ENCODE peak calls at places on chromosomes 2 and 18, in five cellular contexts. G is GM10248; V is CD8-positive, alpha-beta T cell; S is NB4; F is A549. C is an unnamed sample.

GRCh38 chr2:223669453-223670225 is 67.5 kb upstream of the SCG2 start:
- DNase-seq in V (no peak), S (no peak), F (no peak), G (no peak), C (no peak)

GRCh38 chr2:170817999-170818293 is 1.3 kb downstream of the GAD1 start:
- DNase-seq in F (no peak), S (no peak), G (no peak), V (no peak), C (no peak)

GRCh38 chr2:15944325-15945017 is 4.1 kb downstream of the MYCN start:
- DNase-seq in F (no peak), S (no peak), G (no peak), V (no peak), C (no peak)

GRCh38 chr2:134142903-134143302 is 111.0 kb upstream of the MGAT5 start:
- DNase-seq in V (no peak), G (no peak), F (no peak), S (no peak), C (no peak)

GRCh38 chr2:62450716-62451191 is 55.2 kb downstream of the TMEM17 start:
- DNase-seq in F (no peak), V (no peak), S (no peak), G (no peak), C (no peak)

GRCh38 chr2:9769171-9770005 is 73.9 kb upstream of the TAF1B start:
- DNase-seq in S (no peak), F (no peak), V (no peak), G (peak), C (no peak)

GRCh38 chr2:190682168-190682567 is 33.3 kb downstream of the NAB1 start:
- DNase-seq in F (no peak), S (no peak), G (no peak), V (no peak), C (no peak)

GRCh38 chr2:40341198-40341597 is 110.7 kb downstream of the SLC8A1 start:
- DNase-seq in V (no peak), S (no peak), F (no peak), G (no peak), C (no peak)

GRCh38 chr2:43238176-43238575 is 11.8 kb upstream of the ZFP36L2 start:
- DNase-seq in G (no peak), S (no peak), F (no peak), V (no peak), C (no peak)

GRCh38 chr2:241611062-241611461 is 25.9 kb downstream of the THAP4 start:
- DNase-seq in F (no peak), S (no peak), G (no peak), V (no peak), C (no peak)

GRCh38 chr2:66426250-66427064 is 8.5 kb upstream of the MEIS1 start:
- DNase-seq in S (no peak), V (no peak), G (no peak), F (no peak), C (no peak)

GRCh38 chr2:68463287-68463877 is 3.7 kb downstream of the FBXO48 start:
- DNase-seq in V (no peak), G (peak), S (peak), F (peak), C (no peak)

GRCh38 chr2:223058952-223059716 is 7.1 kb downstream of the KCNE4 start:
- DNase-seq in S (no peak), G (no peak), V (no peak), F (peak), C (no peak)

GRCh38 chr2:3481011-3481400 is 38.3 kb downstream of the ADI1 start:
- DNase-seq in G (no peak), S (no peak), V (no peak), F (no peak), C (no peak)

GRCh38 chr2:181715033-181715630 is 34.8 kb upstream of the NEUROD1 start:
- DNase-seq in F (peak), S (peak), V (peak), G (peak), C (peak)

GRCh38 chr18:13464432-13465125 is 246.0 kb downstream of the LDLRAD4 start:
- DNase-seq in G (peak), F (no peak), S (peak), V (peak), C (no peak)

GRCh38 chr2:179771791-179772190 is 89.6 kb downstream of the ZNF385B start:
- DNase-seq in V (no peak), G (no peak), F (no peak), S (no peak), C (no peak)

GRCh38 chr2:9207641-9208301 is 1.2 kb downstream of the ASAP2 start:
- DNase-seq in F (peak), V (no peak), S (peak), G (peak), C (no peak)

DNA sequence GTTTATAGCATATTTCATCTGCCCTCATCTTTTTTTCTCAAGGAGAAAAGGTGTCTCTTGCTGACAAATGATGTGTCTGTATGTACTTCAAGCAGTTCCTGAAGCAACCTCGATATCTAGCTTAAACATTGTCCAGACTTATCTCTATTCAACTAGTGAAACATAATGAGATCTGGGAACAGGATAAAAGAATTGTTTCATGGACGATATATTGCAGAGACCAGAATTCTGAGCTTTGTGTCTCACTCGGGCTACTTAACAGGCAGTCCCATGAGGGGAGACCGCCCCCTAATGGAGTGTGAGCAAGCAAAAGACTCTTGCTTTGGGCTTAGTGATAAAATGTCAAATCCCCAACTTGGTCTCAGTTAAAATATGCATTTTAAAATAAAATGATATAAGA is 929.2 kb upstream of the SOX11 start:
- DNase-seq in V (no peak), G (no peak), F (no peak), S (peak), C (peak)
- TF ChIP-seq CTCF in V (no peak), G (no peak), F (no peak), S (peak), C (peak)

GRCh38 chr2:215839816-215840215 is 173.5 kb downstream of the MREG start:
- DNase-seq in F (no peak), G (no peak), S (no peak), V (no peak), C (no peak)

GRCh38 chr2:215833531-215834162 is 179.7 kb downstream of the MREG start:
- DNase-seq in G (no peak), F (no peak), V (no peak), S (peak), C (no peak)

GRCh38 chr2:215839309-215839708 is 174.0 kb downstream of the MREG start:
- DNase-seq in G (no peak), S (no peak), F (no peak), V (no peak), C (no peak)

GRCh38 chr2:215835641-215836040 is 177.7 kb downstream of the MREG start:
- DNase-seq in V (no peak), G (no peak), S (no peak), F (no peak), C (no peak)

DNA sequence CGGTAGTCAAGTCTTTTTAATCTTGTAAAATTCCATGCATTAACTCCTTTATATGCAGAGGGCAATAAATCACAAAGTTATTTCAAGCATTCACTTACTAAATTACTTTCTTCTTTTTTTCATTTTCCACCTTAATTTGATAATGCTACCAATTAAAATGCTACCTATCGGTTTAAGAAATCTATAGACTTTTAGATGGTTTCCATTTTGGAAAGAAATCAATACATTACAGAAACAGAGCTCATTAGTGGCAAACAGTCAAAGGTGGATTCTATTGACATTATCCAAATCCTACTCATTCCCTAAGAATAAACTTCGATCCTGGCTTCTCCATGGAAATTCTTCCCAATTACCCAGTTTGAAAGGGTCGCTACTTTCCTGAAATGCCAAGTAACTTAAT is 176.5 kb downstream of the MREG start:
- DNase-seq in V (no peak), G (no peak), F (no peak), S (no peak), C (no peak)
- TF ChIP-seq CTCF in V (no peak), G (no peak), F (no peak), S (no peak), C (no peak)

GRCh38 chr18:74271656-74272055 is 20.1 kb downstream of the CYB5A start:
- DNase-seq in S (no peak), V (no peak), G (no peak), F (no peak), C (no peak)
- TF ChIP-seq CTCF in S (no peak), V (no peak), G (no peak), F (no peak), C (no peak)

GRCh38 chr2:233063269-233063975 is 3.3 kb downstream of the INPP5D start:
- DNase-seq in V (no peak), S (peak), F (peak), G (peak), C (no peak)
- TF ChIP-seq CTCF in V (no peak), S (peak), F (no peak), G (peak), C (peak)

GRCh38 chr2:10968176-10968575 is 56.4 kb downstream of the KCNF1 start:
- DNase-seq in S (no peak), G (no peak), V (no peak), F (no peak), C (no peak)
- TF ChIP-seq CTCF in S (no peak), G (no peak), V (no peak), F (no peak), C (no peak)

DNA sequence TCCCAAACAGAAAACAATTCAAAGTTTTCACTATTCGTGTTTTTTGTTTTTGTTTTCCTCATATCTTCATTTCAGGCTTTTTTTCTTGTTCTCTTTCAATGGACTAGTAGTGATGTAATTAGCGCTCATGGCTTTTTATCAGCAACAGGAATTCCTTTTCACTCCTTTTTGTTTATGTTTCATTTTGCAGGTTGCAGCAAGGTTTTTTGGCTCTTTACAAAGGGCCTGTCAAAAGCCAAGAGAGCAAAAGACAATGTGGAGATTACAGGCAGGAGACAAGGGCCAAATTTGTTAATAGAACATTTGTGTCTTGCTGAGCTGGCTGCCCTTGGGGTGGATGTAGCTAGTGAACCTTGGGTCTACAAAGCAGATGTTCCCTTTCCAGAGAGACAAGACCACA is 467.4 kb upstream of the CDH20 start:
- DNase-seq in G (no peak), F (no peak), S (no peak), V (no peak), C (no peak)
- TF ChIP-seq CTCF in G (no peak), F (no peak), S (no peak), V (no peak), C (no peak)

GRCh38 chr18:5237723-5238370 is 40.8 kb upstream of the AKAIN1 start:
- DNase-seq in F (peak), G (peak), S (peak), V (peak), C (peak)
- TF ChIP-seq CTCF in F (no peak), G (no peak), S (no peak), V (no peak), C (peak)

DNA sequence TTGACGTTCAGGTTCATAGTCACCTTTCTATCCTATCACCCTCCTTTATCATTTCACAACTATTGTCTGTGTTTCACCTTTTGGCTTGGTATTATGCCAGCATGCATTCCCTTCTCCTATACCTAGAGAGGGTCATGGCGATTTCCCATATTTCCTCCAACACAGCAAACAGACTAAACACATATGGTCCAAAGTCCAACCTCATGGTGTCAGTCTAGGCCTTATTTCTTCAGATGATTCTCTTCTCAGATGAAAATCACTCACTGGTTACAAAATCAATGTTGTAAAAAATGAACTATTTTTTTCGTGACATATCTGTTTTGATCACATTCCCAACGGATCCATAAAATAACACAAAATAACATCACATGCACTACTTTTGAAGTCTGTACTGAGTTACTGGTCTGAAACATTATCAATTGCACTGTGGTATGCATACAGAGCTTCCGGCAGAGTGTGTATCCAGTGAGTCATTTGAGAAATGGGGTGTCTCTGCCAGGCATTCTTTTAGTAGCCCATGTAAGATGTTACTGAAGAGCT is 204.8 kb upstream of the GALNT5 start:
- DNase-seq in G (no peak), F (peak), V (no peak), S (no peak), C (no peak)
- TF ChIP-seq CTCF in G (no peak), F (no peak), V (no peak), S (no peak), C (no peak)

DNA sequence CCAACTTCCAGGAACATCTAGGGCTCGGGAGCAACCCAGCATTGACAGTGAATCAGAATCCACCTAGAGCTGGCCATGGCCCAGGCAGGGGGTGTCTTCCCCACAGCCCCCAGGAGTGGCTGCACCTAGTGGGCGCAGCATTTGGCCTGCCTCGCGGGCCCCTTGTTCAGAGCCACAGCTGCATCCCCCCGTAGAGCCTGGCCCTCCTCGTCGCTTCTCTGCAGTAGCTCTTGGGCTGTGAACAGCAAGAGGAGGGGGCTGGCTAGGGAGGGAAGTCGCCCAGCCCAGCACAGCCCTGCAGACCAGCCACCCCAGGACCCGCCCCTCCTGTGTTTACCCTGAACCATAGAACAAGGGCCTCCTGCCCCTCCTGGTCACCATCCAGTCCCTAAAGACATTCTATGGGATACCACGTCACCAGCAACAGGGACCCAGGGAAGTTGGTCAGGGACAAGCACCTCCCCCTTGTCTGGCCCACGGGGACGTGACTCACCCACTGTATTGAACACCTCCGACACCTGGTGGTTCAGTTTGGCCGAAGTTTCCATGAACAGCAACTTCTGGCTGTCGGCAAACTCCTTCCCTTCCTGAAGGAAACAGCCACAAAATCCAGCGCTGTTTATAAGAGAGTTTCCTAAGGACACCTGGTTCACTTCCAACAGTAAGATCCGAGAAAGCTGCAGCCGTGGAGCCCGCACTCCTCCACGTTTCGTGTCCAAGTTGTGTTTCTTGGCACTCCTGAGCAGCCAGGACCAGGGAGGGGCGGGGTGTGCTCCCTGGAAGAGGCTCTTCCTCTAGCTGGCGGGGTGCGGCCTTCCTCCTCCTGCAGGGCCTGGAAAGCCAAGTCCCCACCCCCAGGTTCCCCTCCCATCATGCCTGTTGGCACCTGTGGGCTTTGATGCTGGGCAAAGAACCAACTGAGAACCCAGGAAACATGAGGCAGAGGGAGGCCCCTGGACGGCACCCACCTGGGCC is 8.8 kb downstream of the PRLH start:
- DNase-seq in G (no peak), F (no peak), S (no peak), V (no peak), C (no peak)
- TF ChIP-seq CTCF in G (no peak), F (no peak), S (no peak), V (no peak), C (no peak)

GRCh38 chr2:84905181-84906107 is at the start of gene TMSB10:
- DNase-seq in F (peak), G (peak), S (peak), V (peak), C (peak)
- TF ChIP-seq CTCF in F (peak), G (peak), S (no peak), V (no peak), C (peak)

C was measured in progenitor cell of endocrine pancreas.